ENCODE peak calls at places on chromosome 20, in four cellular contexts. T, Y, K and J are unnamed samples.

GRCh38 chr20:35523298-35523888 is 6.1 kb downstream of the C20orf173 start:
- DNase-seq in T (peak), Y (peak), K (no peak), J (peak)

GRCh38 chr20:37615507-37616425 is 78.1 kb upstream of the CTNNBL1 start:
- DNase-seq in T (peak), Y (peak), K (peak), J (peak)

GRCh38 chr20:36107881-36108280 is 46.7 kb upstream of the EPB41L1 start:
- DNase-seq in T (no peak), Y (peak), K (no peak), J (no peak)

GRCh38 chr20:62367136-62367482 is at the start of gene LAMA5:
- DNase-seq in T (peak), Y (peak), K (no peak), J (peak)

GRCh38 chr20:36745234-36745926 is 510 bp downstream of the NDRG3 start:
- DNase-seq in T (no peak), Y (peak), K (no peak), J (no peak)

GRCh38 chr20:37344506-37345338 is 1.2 kb upstream of the SRC start:
- DNase-seq in T (no peak), Y (peak), K (no peak), J (peak)

GRCh38 chr20:23441850-23442313 is 2.4 kb downstream of the CSTL1 start:
- DNase-seq in T (peak), Y (peak), K (peak), J (peak)

GRCh38 chr20:19304389-19304788 is 91.9 kb downstream of the SLC24A3 start:
- DNase-seq in T (no peak), Y (no peak), K (no peak), J (no peak)

GRCh38 chr20:31605902-31606677 is 1.0 kb downstream of the ID1 start:
- DNase-seq in T (peak), Y (peak), K (no peak), J (peak)

GRCh38 chr20:13934992-13935894 is 55.2 kb downstream of the SEL1L2 start:
- DNase-seq in T (no peak), Y (no peak), K (no peak), J (no peak)

GRCh38 chr20:2234788-2235187 is 61.0 kb upstream of the TGM3 start:
- DNase-seq in T (no peak), Y (no peak), K (no peak), J (no peak)

GRCh38 chr20:17010181-17010580 is 216.7 kb upstream of the PCSK2 start:
- DNase-seq in T (no peak), Y (peak), K (no peak), J (no peak)

GRCh38 chr20:13022401-13023170 is 13.8 kb downstream of the SPTLC3 start:
- DNase-seq in T (no peak), Y (no peak), K (no peak), J (no peak)

GRCh38 chr20:2688041-2688591 is 4.5 kb upstream of the EBF4 start:
- DNase-seq in T (peak), Y (no peak), K (peak), J (peak)

GRCh38 chr20:64212750-64213149 is 42.8 kb upstream of the PCMTD2 start:
- DNase-seq in T (no peak), Y (no peak), K (no peak), J (no peak)
- TF ChIP-seq ELF1 in T (no peak), Y (no peak), K (no peak), J (no peak)

GRCh38 chr20:57531986-57532566 is 7.1 kb upstream of the CTCFL start:
- DNase-seq in T (no peak), Y (peak), K (no peak), J (no peak)

GRCh38 chr20:57536759-57537724 is 12.1 kb upstream of the CTCFL start:
- DNase-seq in T (no peak), Y (no peak), K (no peak), J (no peak)

GRCh38 chr20:57539889-57540288 is 14.9 kb upstream of the CTCFL start:
- DNase-seq in T (no peak), Y (no peak), K (no peak), J (no peak)

GRCh38 chr20:57536120-57536708 is 11.3 kb upstream of the CTCFL start:
- DNase-seq in T (no peak), Y (no peak), K (no peak), J (no peak)

DNA sequence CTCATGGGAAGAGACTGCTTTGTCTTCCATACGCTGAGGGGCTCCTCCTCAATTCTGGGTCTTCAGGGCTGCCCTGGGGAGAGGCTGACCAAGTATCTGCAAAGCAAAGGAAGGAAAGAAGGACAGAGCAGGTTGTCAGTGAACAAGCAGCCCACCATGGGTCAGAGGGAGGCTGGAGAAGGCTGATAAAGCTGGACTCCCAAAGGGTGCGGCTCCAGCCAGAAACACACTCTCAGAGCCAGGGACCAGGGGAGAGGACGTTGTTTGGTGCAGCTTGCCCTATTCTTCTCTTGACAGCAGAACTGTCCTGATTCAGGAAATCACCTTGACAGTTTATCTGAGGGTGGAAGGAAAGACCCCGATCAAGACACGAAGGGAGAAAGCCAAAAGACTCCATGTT is 10.4 kb upstream of the CTCFL start:
- DNase-seq in T (peak), Y (no peak), K (no peak), J (no peak)
- TF ChIP-seq ELF1 in T (no peak), Y (no peak), K (no peak), J (no peak)

GRCh38 chr20:20609522-20609921 is 102.9 kb downstream of the RALGAPA2 start:
- DNase-seq in T (no peak), Y (no peak), K (no peak), J (no peak)
- TF ChIP-seq ELF1 in T (no peak), Y (no peak), K (no peak), J (no peak)

DNA sequence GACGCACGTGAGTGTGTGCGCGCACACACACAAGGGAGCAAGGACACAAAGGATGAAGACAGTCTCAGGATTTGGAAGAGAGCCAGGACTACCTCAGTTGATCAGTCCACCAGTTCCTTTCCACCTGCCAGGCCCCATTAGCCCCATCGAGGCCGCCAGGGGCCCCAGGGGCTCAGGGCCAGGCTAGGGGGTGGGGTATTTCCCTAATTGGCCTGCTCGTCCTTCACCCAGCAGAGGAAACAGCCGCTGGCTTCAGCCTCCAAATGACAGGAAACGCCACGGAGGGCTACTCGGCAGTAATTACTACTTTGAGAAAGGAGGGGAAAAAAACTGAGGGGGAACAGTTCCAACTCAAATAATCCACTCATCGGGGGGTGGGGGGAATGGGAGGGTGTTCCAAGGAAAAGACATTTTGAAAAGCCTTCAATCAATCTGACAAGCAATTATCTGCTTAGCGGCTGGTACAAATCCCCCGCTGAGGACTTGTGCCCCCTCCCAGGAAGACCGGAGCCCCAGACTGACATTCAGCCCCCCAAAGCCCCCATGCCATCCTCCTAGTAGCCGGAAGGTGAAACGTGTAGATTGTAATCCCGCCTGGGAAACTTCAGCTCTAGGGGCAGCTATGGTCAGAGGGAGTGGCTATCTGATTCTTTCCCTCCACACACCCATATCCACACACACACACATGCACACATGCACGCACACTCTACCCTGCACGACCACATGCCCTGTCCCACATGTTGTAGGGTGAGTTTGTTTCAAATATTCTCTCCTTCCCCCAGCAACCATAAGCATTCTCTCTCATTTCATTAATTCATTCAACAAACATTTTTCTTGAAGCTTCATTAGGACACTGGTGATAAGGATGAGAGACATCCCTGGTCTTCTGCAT is 42.5 kb downstream of the MAFB start:
- DNase-seq in T (no peak), Y (no peak), K (no peak), J (no peak)
- TF ChIP-seq ELF1 in T (no peak), Y (no peak), K (no peak), J (no peak)

DNA sequence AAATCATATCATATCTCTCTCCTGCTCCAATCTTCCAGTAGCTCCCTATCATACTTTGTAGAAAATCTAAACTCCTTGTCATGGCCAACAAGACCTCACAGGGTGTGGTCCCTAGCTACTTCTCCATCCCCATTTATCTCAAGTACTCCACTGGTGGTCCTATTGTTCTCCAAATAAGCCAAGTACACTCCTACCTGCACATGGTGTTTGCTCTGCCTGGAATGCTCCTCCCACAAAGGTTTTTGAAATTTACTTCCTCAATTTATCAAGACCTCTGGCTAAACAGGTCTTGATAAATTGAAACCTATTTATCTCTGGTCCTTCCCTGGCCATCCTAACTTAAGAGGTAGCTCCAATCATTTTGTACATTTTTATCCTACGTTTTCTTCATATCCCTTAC is 12.1 kb downstream of the TMX4 start:
- DNase-seq in T (no peak), Y (no peak), K (no peak), J (no peak)
- TF ChIP-seq ELF1 in T (no peak), Y (no peak), K (no peak), J (no peak)

DNA sequence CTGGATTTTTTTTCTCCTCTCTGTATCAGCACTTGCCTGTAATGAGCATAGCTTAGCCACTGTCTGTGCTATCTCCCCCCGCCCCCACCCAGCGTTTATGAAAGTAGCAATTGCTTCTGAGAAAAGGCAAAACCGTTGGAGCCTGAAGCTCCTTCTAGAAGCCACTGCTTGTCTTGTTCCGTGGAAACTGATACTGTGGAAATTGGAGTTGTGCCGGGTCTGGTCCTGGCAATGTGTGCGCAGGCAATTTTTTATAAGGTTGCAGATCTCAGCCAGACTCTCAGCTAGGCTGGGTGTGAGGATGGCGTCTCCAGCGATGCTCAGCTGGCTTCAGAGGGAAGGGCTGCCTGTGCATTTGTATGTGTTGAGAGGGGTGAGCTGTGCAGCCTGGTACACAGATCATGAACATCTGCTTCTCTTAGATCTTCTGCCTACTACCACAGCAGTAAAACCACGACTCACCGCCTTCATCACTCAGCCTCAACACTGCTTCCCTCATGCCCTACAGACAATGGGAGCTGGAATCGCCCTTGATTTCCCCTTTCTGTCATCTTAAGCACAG is 72.4 kb upstream of the GTSF1L start:
- DNase-seq in T (no peak), Y (no peak), K (no peak), J (peak)
- TF ChIP-seq ELF1 in T (no peak), Y (no peak), K (no peak), J (no peak)

GRCh38 chr20:10157539-10157938 is 61.1 kb upstream of the SNAP25 start:
- DNase-seq in T (no peak), Y (no peak), K (no peak), J (no peak)
- TF ChIP-seq ELF1 in T (no peak), Y (no peak), K (no peak), J (no peak)

GRCh38 chr20:50169329-50169823 is 15.9 kb upstream of the PEDS1 start:
- DNase-seq in T (peak), Y (peak), K (no peak), J (peak)

GRCh38 chr20:50165687-50166554 is 12.4 kb upstream of the PEDS1 start:
- DNase-seq in T (peak), Y (peak), K (peak), J (peak)

GRCh38 chr20:50163570-50164317 is 10.2 kb upstream of the PEDS1 start:
- DNase-seq in T (no peak), Y (peak), K (no peak), J (no peak)
- TF ChIP-seq ELF1 in T (no peak), Y (no peak), K (no peak), J (no peak)

GRCh38 chr20:3751664-3752385 is 15.7 kb downstream of the ADISSP start:
- DNase-seq in T (no peak), Y (no peak), K (no peak), J (peak)
- TF ChIP-seq ELF1 in T (no peak), Y (no peak), K (no peak), J (no peak)

GRCh38 chr20:46706242-46706641 is 3.2 kb upstream of the SLC2A10 start:
- DNase-seq in T (no peak), Y (no peak), K (no peak), J (no peak)
- TF ChIP-seq ELF1 in T (no peak), Y (no peak), K (no peak), J (no peak)